ENCODE peak calls at places on chromosome 6, in nine cellular contexts. Y, Z, G, J, Q, D, C, E and M are unnamed samples.

GRCh38 chr6:41713161-41713649 is 22.2 kb downstream of the TFEB start:
- DNase-seq in Y (no peak), Z (peak; percentile 87), G (peak; percentile 47), J (peak; percentile 86), Q (peak; percentile 55), D (no peak), C (no peak), E (peak; percentile 64), M (no peak)

GRCh38 chr6:14968056-14968643 is 277.7 kb upstream of the JARID2 start:
- DNase-seq in Y (no peak), Z (no peak), G (no peak), J (no peak), Q (no peak), D (no peak), C (no peak), E (no peak), M (no peak)

GRCh38 chr6:2850480-2851150 is 9.0 kb upstream of the SERPINB1 start:
- DNase-seq in Y (no peak), Z (no peak), G (no peak), J (no peak), Q (peak; percentile 48), D (no peak), C (peak; percentile 29), E (no peak), M (no peak)

GRCh38 chr6:20412674-20413073 is 11.0 kb downstream of the E2F3 start:
- DNase-seq in Y (no peak), Z (no peak), G (no peak), J (no peak), Q (no peak), D (no peak), C (no peak), E (no peak), M (no peak)

GRCh38 chr6:16392010-16392409 is 153.6 kb downstream of the GMPR start:
- DNase-seq in Y (no peak), Z (no peak), G (no peak), J (no peak), Q (no peak), D (no peak), C (no peak), E (no peak), M (no peak)

GRCh38 chr6:132122871-132123270 is 171.7 kb upstream of the CCN2 start:
- DNase-seq in Y (no peak), Z (no peak), G (peak; percentile 97), J (no peak), Q (no peak), D (no peak), C (no peak), E (no peak), M (no peak)

GRCh38 chr6:30025197-30025596 is 35.9 kb upstream of the POLR1H start:
- DNase-seq in Y (no peak), Z (no peak), G (no peak), J (no peak), Q (no peak), D (no peak), C (no peak), E (no peak), M (no peak)

GRCh38 chr6:41546866-41547798 is 951 bp downstream of the FOXP4 start:
- DNase-seq in Y (no peak), Z (peak; percentile 70), G (peak; percentile 24), J (peak; percentile 48), Q (peak; percentile 33), D (no peak), C (peak; percentile 72), E (peak; percentile 76), M (peak; percentile 55)

GRCh38 chr6:153816306-153816845 is 222.7 kb upstream of the OPRM1 start:
- DNase-seq in Y (no peak), Z (no peak), G (no peak), J (peak; percentile 33), Q (no peak), D (no peak), C (no peak), E (no peak), M (no peak)

GRCh38 chr6:2797564-2798014 is 32.4 kb downstream of the WRNIP1 start:
- DNase-seq in Y (no peak), Z (no peak), G (no peak), J (no peak), Q (no peak), D (no peak), C (no peak), E (no peak), M (no peak)

GRCh38 chr6:47098570-47098993 is 56.5 kb upstream of the ADGRF1 start:
- DNase-seq in Y (no peak), Z (no peak), G (no peak), J (no peak), Q (no peak), D (no peak), C (no peak), E (no peak), M (no peak)

GRCh38 chr6:97440590-97441176 is 157.7 kb upstream of the MMS22L start:
- DNase-seq in Y (no peak), Z (peak; percentile 29), G (peak; percentile 38), J (no peak), Q (peak; percentile 33), D (no peak), C (no peak), E (peak; percentile 55), M (peak; percentile 49)

GRCh38 chr6:74222768-74223321 is 526.8 kb downstream of the CD109 start:
- DNase-seq in Y (no peak), Z (no peak), G (peak; percentile 57), J (no peak), Q (no peak), D (no peak), C (no peak), E (no peak), M (no peak)

GRCh38 chr6:38413097-38413800 is 226.5 kb downstream of the BTBD9 start:
- DNase-seq in Y (no peak), Z (no peak), G (no peak), J (no peak), Q (no peak), D (no peak), C (no peak), E (no peak), M (no peak)

GRCh38 chr6:89734526-89734925 is 85.1 kb downstream of the MDN1 start:
- DNase-seq in Y (no peak), Z (no peak), G (no peak), J (no peak), Q (no peak), D (no peak), C (no peak), E (no peak), M (no peak)

DNA sequence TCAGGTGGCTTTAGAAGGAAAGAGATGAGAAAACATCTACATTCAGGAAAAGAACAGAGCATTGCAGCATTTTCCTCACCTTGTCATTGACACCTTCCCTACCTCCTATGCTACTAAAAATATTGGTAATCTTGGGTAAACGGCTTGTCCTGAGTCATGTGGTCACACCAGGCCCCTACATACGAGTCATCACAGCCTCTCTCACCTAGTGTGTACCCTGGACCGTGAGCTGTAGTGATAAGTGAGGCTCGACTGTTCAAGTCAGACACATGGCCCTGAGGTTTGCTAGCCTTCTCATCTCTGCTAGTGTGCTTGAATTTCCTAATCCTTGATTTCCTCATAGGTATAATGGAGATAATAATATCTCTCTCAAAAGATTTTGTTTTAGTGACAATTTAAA is 29.6 kb upstream of the TMEM244 start:
- DNase-seq in Y (no peak), Z (no peak), G (no peak), J (no peak), Q (peak; percentile 39), D (no peak), C (no peak), E (no peak), M (no peak)
- H3K4me3 ChIP-seq in Y (no peak overlapping the region), Z (no peak overlapping the region), G (no peak overlapping the region), J (no peak overlapping the region), Q (no peak overlapping the region), D (no peak overlapping the region), C (no peak overlapping the region), E (no peak overlapping the region), M (no peak overlapping the region)

DNA sequence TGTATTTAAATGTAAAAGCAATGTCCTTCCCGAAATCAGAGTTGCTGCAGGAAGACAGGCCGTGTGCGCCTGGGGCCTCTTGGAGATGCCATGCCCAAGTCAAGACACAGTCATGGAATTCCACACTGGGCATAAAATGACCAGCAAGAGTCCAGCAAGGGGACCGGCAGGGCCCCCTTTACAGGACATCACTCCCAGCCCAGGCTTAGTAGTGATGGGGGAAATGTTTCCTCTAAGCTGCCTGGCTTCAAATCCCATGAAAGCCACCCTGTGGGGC is 1.9 kb upstream of the PPP1R3G start:
- DNase-seq in Y (no peak), Z (no peak), G (no peak), J (no peak), Q (no peak), D (no peak), C (no peak), E (no peak), M (no peak)
- H3K4me3 ChIP-seq in Y (no peak overlapping the region), Z (no peak overlapping the region), G (no peak overlapping the region), J (no peak overlapping the region), Q (no peak overlapping the region), D (no peak overlapping the region), C (no peak overlapping the region), E (no peak overlapping the region), M (no peak overlapping the region)

DNA sequence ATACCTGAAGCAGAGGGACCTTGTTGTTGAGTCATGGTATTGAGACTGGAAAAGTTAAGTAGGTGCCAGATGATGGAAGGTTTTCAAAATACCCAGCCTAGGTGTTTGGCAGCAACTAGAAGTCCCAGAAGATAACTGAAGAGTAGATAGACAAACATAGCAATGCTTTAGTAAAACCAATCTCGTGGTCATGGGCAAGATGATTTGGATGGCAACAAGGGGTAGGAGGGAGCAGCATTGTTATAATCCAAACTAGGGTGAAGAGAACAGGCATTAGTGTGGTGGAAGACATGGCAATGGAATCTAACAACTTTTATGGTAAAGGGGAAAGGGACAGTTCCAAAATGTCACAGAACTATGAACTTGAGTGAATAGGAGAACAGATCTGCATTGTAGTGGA is 2.3 kb downstream of the FILIP1 start:
- DNase-seq in Y (no peak), Z (no peak), G (no peak), J (no peak), Q (no peak), D (no peak), C (no peak), E (no peak), M (no peak)
- H3K4me3 ChIP-seq in Y (peak overlapping the region; percentile 78), Z (no peak overlapping the region), G (no peak overlapping the region), J (peak overlapping the region; percentile 38), Q (no peak overlapping the region), D (no peak overlapping the region), C (no peak overlapping the region), E (no peak overlapping the region), M (no peak overlapping the region)

GRCh38 chr6:6712979-6713514 is 124.5 kb downstream of the LY86 start:
- DNase-seq in Y (no peak), Z (peak; percentile 95), G (peak; percentile 15), J (no peak), Q (no peak), D (no peak), C (no peak), E (no peak), M (peak; percentile 45)

GRCh38 chr6:6712258-6712978 is 123.9 kb downstream of the LY86 start:
- DNase-seq in Y (no peak), Z (peak; percentile 97), G (peak; percentile 79), J (peak; percentile 72), Q (peak; percentile 94), D (no peak), C (no peak), E (no peak), M (peak; percentile 26)

GRCh38 chr6:6714498-6715360 is 126.2 kb downstream of the LY86 start:
- DNase-seq in Y (no peak), Z (no peak), G (no peak), J (no peak), Q (no peak), D (no peak), C (no peak), E (no peak), M (no peak)

GRCh38 chr6:6715465-6715864 is 126.9 kb downstream of the LY86 start:
- DNase-seq in Y (no peak), Z (no peak), G (no peak), J (no peak), Q (no peak), D (no peak), C (no peak), E (no peak), M (no peak)

GRCh38 chr6:6713660-6714446 is 125.3 kb downstream of the LY86 start:
- DNase-seq in Y (no peak), Z (peak; percentile 72), G (peak; percentile 52), J (no peak), Q (peak; percentile 53), D (no peak), C (no peak), E (no peak), M (peak; percentile 23)
- H3K4me3 ChIP-seq in Y (no peak overlapping the region), Z (peak overlapping the region; percentile 43), G (no peak overlapping the region), J (no peak overlapping the region), Q (no peak overlapping the region), D (no peak overlapping the region), C (no peak overlapping the region), E (no peak overlapping the region), M (no peak overlapping the region)